ENCODE peak calls at places on chromosomes 16 and 17, in seven cellular contexts. L is endothelial cell; T is OCI-LY7; Y is AG04449; R is cardiac fibroblast; B is CD4-positive, alpha-beta T cell; V is transverse colon. Z is an unnamed sample.

GRCh38 chr16:10965440-10966039 is 21.2 kb downstream of the CLEC16A start:
- DNase-seq in L (no peak), T (peak), Y (no peak), R (no peak), B (no peak), V (no peak), Z (no peak)

GRCh38 chr17:79615926-79616325 is 5.1 kb upstream of the RBFOX3 start:
- DNase-seq in L (no peak), T (no peak), Y (no peak), R (no peak), B (no peak), V (no peak), Z (no peak)

GRCh38 chr16:80742331-80742730 is 62.1 kb downstream of the CDYL2 start:
- DNase-seq in L (no peak), T (no peak), Y (no peak), R (no peak), B (no peak), V (no peak), Z (no peak)

GRCh38 chr17:11598274-11599221 is at the start of gene DNAH9:
- DNase-seq in L (no peak), T (no peak), Y (no peak), R (peak), B (no peak), V (peak), Z (peak)

GRCh38 chr16:57525761-57526160 is 10.6 kb downstream of the CCDC102A start:
- DNase-seq in L (no peak), T (no peak), Y (no peak), R (no peak), B (no peak), V (no peak), Z (peak)

GRCh38 chr17:43832168-43832975 is 574 bp downstream of the MPP3 start:
- DNase-seq in L (peak), T (no peak), Y (peak), R (peak), B (no peak), V (peak), Z (peak)

GRCh38 chr17:43940630-43941029 is 1.6 kb downstream of the PPY start:
- DNase-seq in L (peak), T (peak), Y (no peak), R (peak), B (no peak), V (no peak), Z (peak)

GRCh38 chr17:72370819-72371218 is 250.0 kb downstream of the SOX9 start:
- DNase-seq in L (no peak), T (no peak), Y (no peak), R (peak), B (no peak), V (no peak), Z (no peak)

GRCh38 chr17:57911021-57911420 is 44.2 kb downstream of the CUEDC1 start:
- DNase-seq in L (no peak), T (no peak), Y (no peak), R (no peak), B (no peak), V (no peak), Z (no peak)

GRCh38 chr16:23949630-23950290 is 114.0 kb downstream of the PRKCB start:
- DNase-seq in L (no peak), T (peak), Y (no peak), R (no peak), B (peak), V (peak), Z (no peak)

GRCh38 chr16:2015117-2015946 is 4.3 kb upstream of the NPW start:
- DNase-seq in L (no peak), T (no peak), Y (no peak), R (no peak), B (no peak), V (peak), Z (no peak)

GRCh38 chr16:24540575-24541240 is 1.3 kb downstream of the RBBP6 start:
- DNase-seq in L (no peak), T (peak), Y (no peak), R (no peak), B (no peak), V (no peak), Z (no peak)

GRCh38 chr17:58624751-58625150 is 67.1 kb downstream of the TEX14 start:
- DNase-seq in L (no peak), T (no peak), Y (no peak), R (no peak), B (no peak), V (no peak), Z (no peak)

GRCh38 chr16:88591577-88592021 is 21.4 kb downstream of the ZC3H18 start:
- DNase-seq in L (no peak), T (no peak), Y (no peak), R (peak), B (no peak), V (peak), Z (no peak)

GRCh38 chr17:43132117-43132516 is 7.0 kb upstream of the BRCA1 start:
- DNase-seq in L (no peak), T (no peak), Y (no peak), R (no peak), B (no peak), V (no peak), Z (no peak)

GRCh38 chr17:49495842-49496182 is 719 bp downstream of the NGFR start:
- DNase-seq in L (no peak), T (no peak), Y (no peak), R (no peak), B (no peak), V (no peak), Z (peak)

GRCh38 chr17:76071497-76072148 is 694 bp downstream of the SRP68 start:
- DNase-seq in L (no peak), T (peak), Y (no peak), R (no peak), B (no peak), V (no peak), Z (no peak)

GRCh38 chr17:78380370-78380769 is 1.9 kb downstream of the PGS1 start:
- DNase-seq in L (no peak), T (no peak), Y (no peak), R (no peak), B (no peak), V (no peak), Z (no peak)

GRCh38 chr16:13793788-13794461 is 126.0 kb upstream of the ERCC4 start:
- DNase-seq in L (no peak), T (no peak), Y (no peak), R (no peak), B (no peak), V (no peak), Z (peak)

GRCh38 chr17:8946476-8946875 is 19.0 kb downstream of the PIK3R5 start:
- DNase-seq in L (no peak), T (no peak), Y (no peak), R (no peak), B (no peak), V (no peak), Z (no peak)

GRCh38 chr17:251531-251930 is 70.1 kb upstream of the DOC2B start:
- DNase-seq in L (no peak), T (no peak), Y (no peak), R (no peak), B (no peak), V (peak), Z (no peak)

GRCh38 chr16:54397190-54397835 is 110.7 kb upstream of the IRX3 start:
- DNase-seq in L (no peak), T (no peak), Y (peak), R (no peak), B (no peak), V (no peak), Z (no peak)

GRCh38 chr17:49029841-49030240 is 32.7 kb downstream of the IGF2BP1 start:
- DNase-seq in L (no peak), T (no peak), Y (no peak), R (peak), B (no peak), V (no peak), Z (no peak)

GRCh38 chr16:27203429-27204231 is at the start of gene KDM8:
- DNase-seq in L (peak), T (peak), Y (peak), R (peak), B (peak), V (peak), Z (peak)
- TF ChIP-seq CTCF in L (no peak), T (no peak), Y (no peak), R (no peak), B (no peak), V (no peak), Z (no peak)

GRCh38 chr16:48635199-48635718 is 25.3 kb upstream of the N4BP1 start:
- DNase-seq in L (no peak), T (no peak), Y (no peak), R (no peak), B (no peak), V (no peak), Z (no peak)

GRCh38 chr16:48628359-48628985 is 18.5 kb upstream of the N4BP1 start:
- DNase-seq in L (no peak), T (no peak), Y (no peak), R (no peak), B (no peak), V (no peak), Z (no peak)

GRCh38 chr16:48629531-48629930 is 19.6 kb upstream of the N4BP1 start:
- DNase-seq in L (no peak), T (no peak), Y (no peak), R (no peak), B (no peak), V (no peak), Z (no peak)

GRCh38 chr16:48629016-48629415 is 19.0 kb upstream of the N4BP1 start:
- DNase-seq in L (no peak), T (no peak), Y (no peak), R (no peak), B (no peak), V (no peak), Z (no peak)

GRCh38 chr16:48632137-48632774 is 22.3 kb upstream of the N4BP1 start:
- DNase-seq in L (no peak), T (no peak), Y (no peak), R (no peak), B (no peak), V (no peak), Z (no peak)
- TF ChIP-seq CTCF in L (no peak), T (no peak), Y (no peak), R (no peak), B (no peak), V (no peak), Z (no peak)

DNA sequence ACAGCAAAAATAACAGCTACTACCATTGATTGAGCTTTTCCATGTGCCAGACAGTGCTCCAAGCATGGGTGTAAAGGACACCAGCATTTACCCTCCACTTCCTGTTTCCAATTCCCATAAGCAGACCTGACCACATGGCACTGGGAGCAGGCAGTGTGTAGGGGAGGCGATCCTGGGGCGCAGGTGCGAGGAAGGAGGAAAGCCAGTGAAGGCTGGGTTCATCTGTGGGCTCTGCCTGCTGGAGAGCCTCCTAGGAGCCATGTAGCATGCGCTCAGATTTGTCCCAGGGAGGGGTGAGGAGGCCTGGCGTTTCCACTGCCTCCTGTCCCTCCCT is 56.7 kb downstream of the SNX20 start:
- DNase-seq in L (no peak), T (no peak), Y (no peak), R (no peak), B (no peak), V (no peak), Z (no peak)
- TF ChIP-seq CTCF in L (no peak), T (no peak), Y (no peak), R (no peak), B (no peak), V (no peak), Z (no peak)

GRCh38 chr16:19699472-19699871 is 18.6 kb downstream of the KNOP1 start:
- DNase-seq in L (no peak), T (no peak), Y (no peak), R (no peak), B (no peak), V (no peak), Z (no peak)

GRCh38 chr16:19701091-19701490 is 16.9 kb downstream of the KNOP1 start:
- DNase-seq in L (no peak), T (no peak), Y (no peak), R (no peak), B (no peak), V (no peak), Z (no peak)

GRCh38 chr16:19697756-19698318 is 20.2 kb downstream of the KNOP1 start:
- DNase-seq in L (no peak), T (no peak), Y (no peak), R (no peak), B (no peak), V (peak), Z (no peak)

GRCh38 chr16:19698480-19699465 is 19.3 kb downstream of the KNOP1 start:
- DNase-seq in L (no peak), T (no peak), Y (no peak), R (peak), B (no peak), V (no peak), Z (no peak)

DNA sequence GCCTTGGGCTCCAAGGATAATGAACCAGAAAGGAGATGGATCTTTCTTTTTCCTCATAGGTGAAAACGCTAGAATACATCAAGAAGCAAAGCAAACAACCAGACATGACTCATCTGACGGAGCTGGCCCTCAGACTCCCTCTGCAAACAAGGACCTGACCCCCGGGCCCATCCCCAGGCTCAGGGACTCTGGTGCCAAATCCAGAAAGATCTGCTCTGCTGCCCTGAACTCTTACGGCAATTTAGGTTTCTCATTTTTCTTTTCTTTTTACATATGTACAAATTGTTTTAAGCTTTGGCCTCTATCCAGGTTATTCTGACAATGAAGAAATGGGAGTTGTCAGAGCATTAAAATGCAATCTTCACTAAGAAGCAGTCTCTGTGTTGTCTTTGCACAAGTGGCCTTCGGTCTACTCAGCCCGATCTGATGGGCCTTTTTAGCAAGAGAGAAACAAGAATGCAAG is 17.7 kb downstream of the KNOP1 start:
- DNase-seq in L (no peak), T (no peak), Y (no peak), R (peak), B (no peak), V (peak), Z (no peak)
- TF ChIP-seq CTCF in L (no peak), T (no peak), Y (no peak), R (no peak), B (no peak), V (no peak), Z (no peak)

GRCh38 chr16:75130150-75130771 is 13.7 kb upstream of the LDHD start:
- DNase-seq in L (no peak), T (no peak), Y (no peak), R (no peak), B (no peak), V (no peak), Z (no peak)
- TF ChIP-seq CTCF in L (no peak), T (no peak), Y (no peak), R (no peak), B (no peak), V (no peak), Z (no peak)

DNA sequence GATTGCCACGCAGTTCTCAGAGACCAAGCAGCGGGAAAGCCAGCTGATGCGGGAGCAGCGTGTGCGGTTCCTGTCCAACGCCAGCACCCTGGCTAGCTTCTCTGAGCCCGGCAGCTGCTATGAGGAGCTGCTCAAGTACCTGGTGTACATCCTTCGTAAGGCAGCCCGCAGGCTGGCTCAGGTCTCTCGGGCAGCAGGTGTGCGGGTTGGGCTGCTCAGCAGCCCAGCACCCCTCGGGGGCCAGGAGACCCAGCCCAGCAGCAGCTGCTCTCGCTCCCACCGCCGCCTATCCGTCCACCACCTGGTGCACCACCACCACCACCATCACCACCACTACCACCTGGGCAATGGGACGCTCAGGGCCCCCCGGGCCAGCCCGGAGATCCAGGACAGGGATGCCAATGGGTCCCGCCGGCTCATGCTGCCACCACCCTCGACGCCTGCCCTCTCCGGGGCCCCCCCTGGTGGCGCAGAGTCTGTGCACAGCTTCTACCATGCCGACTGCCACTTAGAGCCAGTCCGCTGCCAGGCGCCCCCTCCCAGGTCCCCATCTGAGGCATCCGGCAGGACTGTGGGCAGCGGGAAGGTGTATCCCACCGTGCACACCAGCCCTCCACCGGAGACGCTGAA is 15.2 kb downstream of the CACNA1G start:
- DNase-seq in L (peak), T (no peak), Y (no peak), R (no peak), B (no peak), V (no peak), Z (no peak)
- TF ChIP-seq CTCF in L (peak), T (peak), Y (no peak), R (no peak), B (no peak), V (no peak), Z (no peak)

GRCh38 chr17:3043737-3044365 is 19.6 kb downstream of the OR1D5 start:
- DNase-seq in L (peak), T (peak), Y (no peak), R (no peak), B (no peak), V (no peak), Z (no peak)
- TF ChIP-seq CTCF in L (peak), T (peak), Y (no peak), R (peak), B (no peak), V (no peak), Z (no peak)

Z was measured in nephron progenitor cell.